ENCODE peak calls at places on chromosome 2, in five cellular contexts. D is body of pancreas, G is PC-3, T is pancreas, N is PC-9. K is an unnamed sample. For H3K4me1, the result is how much of the 10 kb centered on the place peaks cover.

GRCh38 chr2:216829533-216829932 is 30.3 kb downstream of the TNP1 start:
- DNase-seq in D (peak), G (peak), T (peak), N (no peak), K (peak)

GRCh38 chr2:29360016-29360784 is 245.0 kb downstream of the CLIP4 start:
- DNase-seq in D (no peak), G (no peak), T (no peak), N (peak), K (no peak)

GRCh38 chr2:179702912-179703311 is 158.5 kb downstream of the ZNF385B start:
- DNase-seq in D (no peak), G (no peak), T (no peak), N (no peak), K (no peak)

GRCh38 chr2:54624611-54625071 is 98.8 kb upstream of the EML6 start:
- DNase-seq in D (no peak), G (no peak), T (no peak), N (no peak), K (peak)

GRCh38 chr2:9795071-9795470 is 48.2 kb upstream of the TAF1B start:
- DNase-seq in D (no peak), G (no peak), T (no peak), N (no peak), K (no peak)

GRCh38 chr2:6914829-6915228 is 2.4 kb upstream of the RNF144A start:
- DNase-seq in D (peak), G (peak), T (no peak), N (peak), K (no peak)

GRCh38 chr2:226466589-226466988 is 333.0 kb downstream of the IRS1 start:
- DNase-seq in D (no peak), G (no peak), T (no peak), N (no peak), K (no peak)

GRCh38 chr2:50649626-50650397 is 382.1 kb downstream of the NRXN1 start:
- DNase-seq in D (no peak), G (peak), T (no peak), N (no peak), K (no peak)

GRCh38 chr2:125564471-125564870 is 1091.5 kb upstream of the GYPC start:
- DNase-seq in D (no peak), G (no peak), T (no peak), N (no peak), K (no peak)

GRCh38 chr2:142130111-142131015 is 453 bp downstream of the LRP1B start:
- DNase-seq in D (peak), G (peak), T (peak), N (peak), K (peak)

GRCh38 chr2:220533485-220533884 is 906.1 kb downstream of the SLC4A3 start:
- DNase-seq in D (no peak), G (peak), T (no peak), N (peak), K (no peak)

GRCh38 chr2:16202643-16203020 is 262.3 kb downstream of the MYCN start:
- DNase-seq in D (no peak), G (no peak), T (no peak), N (no peak), K (peak)

GRCh38 chr2:106159867-106160785 is 34.0 kb downstream of the UXS1 start:
- DNase-seq in D (no peak), G (no peak), T (no peak), N (no peak), K (no peak)

GRCh38 chr2:134465228-134465627 is 211.4 kb downstream of the MGAT5 start:
- DNase-seq in D (no peak), G (no peak), T (no peak), N (no peak), K (no peak)

GRCh38 chr2:73685770-73686438 is 43.7 kb upstream of the NAT8 start:
- DNase-seq in D (peak), G (no peak), T (peak), N (peak), K (no peak)

GRCh38 chr2:19617251-19617650 is 258.8 kb upstream of the OSR1 start:
- DNase-seq in D (no peak), G (peak), T (no peak), N (peak), K (no peak)

GRCh38 chr2:17538844-17539554 is 1.5 kb upstream of the VSNL1 start:
- DNase-seq in D (peak), G (no peak), T (peak), N (peak), K (peak)

GRCh38 chr2:134351899-134352298 is 98.0 kb downstream of the MGAT5 start:
- DNase-seq in D (no peak), G (no peak), T (no peak), N (no peak), K (no peak)

GRCh38 chr2:119402106-119402505 is 29.5 kb upstream of the TMEM37 start:
- DNase-seq in D (no peak), G (no peak), T (no peak), N (no peak), K (no peak)

GRCh38 chr2:113117594-113118262 is 9.7 kb upstream of the IL1RN start:
- DNase-seq in D (peak), G (peak), T (peak), N (peak), K (no peak)

GRCh38 chr2:96510931-96511595 is 5.9 kb upstream of the NEURL3 start:
- DNase-seq in D (no peak), G (no peak), T (no peak), N (no peak), K (no peak)

GRCh38 chr2:174153757-174154680 is 94.3 kb downstream of the OLA1 start:
- DNase-seq in D (no peak), G (no peak), T (no peak), N (no peak), K (no peak)

GRCh38 chr2:209472386-209472832 is 48.6 kb downstream of the MAP2 start:
- DNase-seq in D (no peak), G (peak), T (no peak), N (no peak), K (no peak)

GRCh38 chr2:199922856-199923255 is 11.8 kb downstream of the C2orf69 start:
- DNase-seq in D (no peak), G (no peak), T (no peak), N (no peak), K (peak)

DNA sequence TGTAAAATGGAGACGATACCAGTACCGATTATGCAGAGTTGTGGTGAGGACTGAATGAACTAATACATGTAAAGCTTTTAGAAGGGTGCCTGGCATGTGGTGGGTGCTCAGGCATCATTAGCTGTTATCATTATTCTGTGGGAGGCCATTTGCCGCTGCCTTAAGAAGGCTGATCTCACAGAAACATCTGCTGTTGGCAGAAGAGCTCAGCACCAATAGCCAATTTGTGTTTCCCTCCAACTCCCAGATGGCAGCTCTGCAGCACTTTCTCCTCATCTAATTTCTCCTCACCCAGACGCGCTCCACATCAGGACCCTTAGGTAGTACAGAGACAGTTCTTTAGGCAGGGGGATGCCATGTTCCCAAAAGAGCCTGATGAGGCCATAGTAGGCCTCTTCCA is 15.8 kb upstream of the CYP1B1 start:
- DNase-seq in D (no peak), G (no peak), T (no peak), N (no peak), K (no peak)
- TF ChIP-seq CTCF in D (no peak), G (no peak), T (no peak), N (no peak), K (no peak)

GRCh38 chr2:42060028-42060427 is 12.2 kb downstream of the PKDCC start:
- DNase-seq in D (no peak), G (no peak), T (no peak), N (no peak), K (no peak)
- H3K4me1 ChIP-seq in D (under half), G (under half), T (under half), N (under half), K (under half)

GRCh38 chr2:240225660-240226475 is 85.4 kb upstream of the OTOS start:
- DNase-seq in D (no peak), G (peak), T (peak), N (no peak), K (no peak)
- TF ChIP-seq CTCF in D (no peak), G (peak), T (no peak), N (peak), K (peak)

GRCh38 chr2:191174539-191174938 is 23.7 kb upstream of the STAT4 start:
- DNase-seq in D (no peak), G (no peak), T (no peak), N (no peak), K (no peak)
- H3K4me1 ChIP-seq in D (under half), G (half or more), T (under half), N (under half), K (under half)

GRCh38 chr2:133314761-133315160 is 253.5 kb downstream of the NCKAP5 start:
- DNase-seq in D (no peak), G (no peak), T (no peak), N (no peak), K (no peak)
- TF ChIP-seq CTCF in D (no peak), G (no peak), T (no peak), N (no peak), K (no peak)

GRCh38 chr2:168182850-168183249 is 64.5 kb downstream of the STK39 start:
- DNase-seq in D (no peak), G (peak), T (no peak), N (peak), K (no peak)
- H3K4me1 ChIP-seq in D (half or more), G (half or more), T (under half), N (half or more), K (under half)

GRCh38 chr2:214853906-214854305 is 44.4 kb upstream of the BARD1 start:
- DNase-seq in D (no peak), G (no peak), T (no peak), N (no peak), K (no peak)
- TF ChIP-seq CTCF in D (no peak), G (no peak), T (no peak), N (no peak), K (no peak)

GRCh38 chr2:219245899-219246230 is 586 bp downstream of the STK16 start:
- DNase-seq in D (no peak), G (no peak), T (no peak), N (no peak), K (no peak)

GRCh38 chr2:219243291-219243761 is 1.9 kb downstream of the GLB1L start:
- DNase-seq in D (no peak), G (no peak), T (no peak), N (no peak), K (no peak)

GRCh38 chr2:219245148-219245898 is at the start of the genes GLB1L and STK16:
- DNase-seq in D (peak), G (peak), T (peak), N (peak), K (peak)

GRCh38 chr2:219246559-219246958 is 1.3 kb downstream of the STK16 start:
- DNase-seq in D (no peak), G (no peak), T (no peak), N (no peak), K (no peak)

DNA sequence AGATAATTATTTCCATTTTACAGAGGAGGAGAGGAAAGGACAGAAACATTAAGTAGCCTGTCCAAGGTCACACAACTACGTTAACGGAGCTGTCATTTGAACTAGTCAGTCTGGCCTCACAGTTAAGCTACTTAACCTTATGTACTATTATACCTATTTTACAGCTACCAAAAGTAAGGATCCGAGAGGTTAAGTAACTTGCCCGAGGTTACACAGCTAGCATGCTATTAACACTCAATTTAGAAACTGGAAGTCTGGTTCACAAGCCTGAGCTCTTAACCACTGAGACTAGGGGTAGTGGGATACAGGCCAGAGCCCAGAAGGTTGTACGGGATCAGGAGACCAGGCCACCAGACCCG is 476 bp downstream of the GLB1L start:
- DNase-seq in D (no peak), G (no peak), T (no peak), N (no peak), K (no peak)
- H3K4me1 ChIP-seq in D (half or more), G (under half), T (under half), N (under half), K (under half)

GRCh38 chr2:102703748-102704147 is 58.1 kb upstream of the TMEM182 start:
- DNase-seq in D (no peak), G (peak), T (no peak), N (peak), K (no peak)
- TF ChIP-seq CTCF in D (no peak), G (peak), T (no peak), N (peak), K (peak)

K was measured in BE2C.